ENCODE peak calls at places on chromosomes 12 and 14, in five cellular contexts. B is neuronal stem cell, K is IMR-90, P is H1, E is mesenchymal stem cell. J is an unnamed sample.

GRCh38 chr12:56951582-56952339 is 5.6 kb downstream of the RDH16 start:
- DNase-seq in K (no peak), B (no peak), E (no peak), P (no peak), J (no peak)

GRCh38 chr14:24634158-24634557 is at the start of gene GZMB:
- DNase-seq in K (peak; percentile 14), B (no peak), P (no peak), E (no peak), J (no peak)

GRCh38 chr14:36986407-36986806 is 186.0 kb downstream of the SLC25A21 start:
- DNase-seq in E (no peak), P (no peak), B (no peak), K (no peak), J (peak; percentile 26)

GRCh38 chr12:48001426-48002178 is 2.7 kb downstream of the COL2A1 start:
- DNase-seq in K (no peak), E (peak; percentile 51), P (no peak), B (peak; percentile 74), J (peak; percentile 56)

GRCh38 chr12:75592638-75593335 is 81.4 kb upstream of the KRR1 start:
- DNase-seq in B (no peak), E (no peak), P (no peak), K (no peak), J (no peak)

GRCh38 chr14:60722163-60722835 is 1.9 kb downstream of the SIX4 start:
- DNase-seq in B (peak; percentile 72), P (no peak), K (peak; percentile 79), E (peak; percentile 73), J (peak; percentile 82)

GRCh38 chr12:96248532-96248931 is 54.4 kb downstream of the ELK3 start:
- DNase-seq in B (no peak), K (no peak), P (no peak), E (no peak), J (no peak)

GRCh38 chr12:6692888-6693287 is 3.7 kb upstream of the ZNF384 start:
- DNase-seq in P (no peak), B (no peak), K (no peak), E (no peak), J (no peak)

GRCh38 chr12:49705479-49706267 is 1.5 kb downstream of the FMNL3 start:
- DNase-seq in P (no peak), B (no peak), K (peak; percentile 84), E (peak; percentile 87), J (peak; percentile 82)

GRCh38 chr14:21160061-21160610 is 4.3 kb upstream of the OR5AU1 start:
- DNase-seq in B (no peak), K (no peak), E (no peak), P (no peak), J (no peak)

DNA sequence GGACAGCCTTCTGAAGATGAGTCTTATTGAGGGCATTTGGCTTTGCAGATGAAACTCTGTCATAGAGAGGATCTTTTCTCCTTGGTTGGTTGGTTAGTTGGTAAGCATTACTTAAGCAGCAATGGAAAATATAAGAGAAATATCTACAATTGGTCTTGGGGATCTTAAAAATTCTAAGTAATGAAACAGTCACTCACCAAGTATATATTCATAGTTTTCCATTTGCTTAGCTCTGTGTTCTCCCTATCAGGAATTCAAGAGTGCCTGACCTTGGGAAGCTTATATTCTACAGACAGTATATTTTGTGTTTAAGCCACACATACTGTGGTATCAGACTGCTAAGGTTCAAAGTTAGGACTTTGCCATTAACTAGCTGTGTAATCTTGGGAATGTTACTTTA is at the start of gene OR5AU1:
- DNase-seq in E (no peak), P (no peak), K (no peak), B (no peak), J (no peak)
- H2BK15ac ChIP-seq in E (no peak within 1 kb of the TSS), P (no peak within 1 kb of the TSS), K (no peak within 1 kb of the TSS), B (no peak within 1 kb of the TSS), J (no peak within 1 kb of the TSS)

GRCh38 chr12:851343-851742 is 98.2 kb downstream of the RAD52 start:
- DNase-seq in E (peak; percentile 21), B (no peak), K (peak; percentile 36), P (no peak), J (no peak)
- H3K4me3 ChIP-seq in E (no peak overlapping the region), B (no peak overlapping the region), K (no peak overlapping the region), P (no peak overlapping the region), J (no peak overlapping the region)

DNA sequence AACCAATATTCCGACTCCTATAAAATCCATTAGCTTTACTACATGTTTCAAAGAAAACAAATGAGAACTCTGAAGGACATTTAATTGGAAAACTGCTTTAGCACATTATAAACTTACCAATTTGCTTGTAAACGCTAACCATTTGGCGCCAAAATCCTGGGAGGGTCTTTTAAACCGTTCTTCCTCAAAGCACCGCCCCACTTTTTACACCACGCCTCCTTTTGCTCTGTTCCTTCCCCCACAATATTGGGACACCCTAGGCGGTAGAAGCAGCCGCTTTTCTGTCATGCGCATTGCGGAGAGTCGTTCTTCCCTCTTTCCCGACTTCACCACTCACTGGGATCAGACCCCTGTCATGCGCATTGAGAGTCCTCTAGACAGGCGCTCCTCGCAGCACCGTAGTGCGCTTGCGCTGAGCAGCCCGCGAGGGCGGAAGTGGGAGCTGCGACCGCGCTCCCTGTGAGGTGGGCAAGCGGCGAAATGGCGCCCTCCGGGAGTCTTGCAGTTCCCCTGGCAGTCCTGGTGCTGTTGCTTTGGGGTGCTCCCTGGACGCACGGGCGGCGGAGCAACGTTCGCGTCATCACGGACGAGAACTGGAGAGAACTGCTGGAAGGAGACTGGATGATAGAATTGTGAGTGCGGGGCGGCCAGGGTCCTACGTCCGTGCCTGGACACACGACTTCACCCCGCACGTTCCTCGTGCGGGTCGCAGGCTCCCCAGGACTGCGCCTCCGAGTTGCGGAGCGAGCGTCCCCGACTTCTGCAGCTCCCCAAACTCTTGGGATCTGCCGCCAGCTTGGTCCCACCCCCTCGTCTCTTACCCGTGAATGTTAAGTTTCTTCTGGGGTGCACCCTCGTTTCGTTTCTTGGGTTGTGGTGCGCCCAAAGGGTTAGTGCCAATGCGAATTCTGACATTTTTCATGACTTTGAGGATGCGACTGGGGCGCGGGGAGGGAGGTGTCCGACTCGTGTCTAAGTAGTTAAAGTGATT is at the start of gene TMX1:
- DNase-seq in B (peak; percentile 98), E (peak; percentile 99), P (peak; percentile 96), K (peak; percentile 99), J (peak; percentile 100)
- H3K4ac ChIP-seq in B (no peak within 1 kb of the TSS), E (peak within 1 kb of the TSS; percentile 99), P (peak within 1 kb of the TSS; percentile 99), K (peak within 1 kb of the TSS; percentile 95), J (no peak within 1 kb of the TSS)

GRCh38 chr12:3086729-3087323 is 9.6 kb downstream of the TSPAN9 start:
- DNase-seq in P (no peak), K (no peak), E (no peak), B (no peak), J (no peak)

GRCh38 chr12:3084742-3085141 is 7.6 kb downstream of the TSPAN9 start:
- DNase-seq in P (peak; percentile 65), E (no peak), K (no peak), B (no peak), J (peak; percentile 87)

GRCh38 chr12:3083241-3083921 is 6.2 kb downstream of the TSPAN9 start:
- DNase-seq in K (no peak), E (no peak), B (no peak), P (no peak), J (no peak)

GRCh38 chr12:3083949-3084348 is 6.8 kb downstream of the TSPAN9 start:
- DNase-seq in P (no peak), E (no peak), B (no peak), K (no peak), J (peak; percentile 57)

GRCh38 chr12:3085341-3086125 is 8.4 kb downstream of the TSPAN9 start:
- DNase-seq in P (no peak), E (no peak), B (no peak), K (no peak), J (no peak)
- H2BK15ac ChIP-seq in P (peak overlapping the region; percentile 95), E (no peak overlapping the region), B (no peak overlapping the region), K (no peak overlapping the region), J (no peak overlapping the region)

GRCh38 chr14:100438678-100439592 is 115.8 kb downstream of the SLC25A47 start:
- DNase-seq in B (no peak), K (peak; percentile 89), P (no peak), E (peak; percentile 72), J (no peak)
- H3K4me3 ChIP-seq in B (no peak overlapping the region), K (no peak overlapping the region), P (no peak overlapping the region), E (no peak overlapping the region), J (no peak overlapping the region)

GRCh38 chr14:89417111-89417468 is at the start of gene FOXN3:
- DNase-seq in E (peak; percentile 92), P (peak; percentile 60), K (peak; percentile 86), B (peak; percentile 86), J (peak; percentile 95)
- H3K4ac ChIP-seq in E (peak within 1 kb of the TSS; percentile 86), P (peak within 1 kb of the TSS; percentile 79), K (peak within 1 kb of the TSS; percentile 93), B (peak within 1 kb of the TSS; percentile 70), J (peak within 1 kb of the TSS; percentile 95)

GRCh38 chr12:14185441-14186192 is 179.9 kb upstream of the ATF7IP start:
- DNase-seq in K (peak; percentile 38), P (no peak), B (peak; percentile 57), E (peak; percentile 36), J (peak; percentile 72)
- H2BK15ac ChIP-seq in K (no peak overlapping the region), P (no peak overlapping the region), B (no peak overlapping the region), E (no peak overlapping the region), J (no peak overlapping the region)

J was measured in mesendoderm.